ENCODE peak calls at places on chromosomes 2 and 18, in eight cellular contexts. M, F, I, H, O, P, V and E are unnamed samples.

GRCh38 chr2:43526994-43527393 is 68.8 kb downstream of the THADA start:
- DNase-seq in H (no peak), O (no peak), I (no peak), M (no peak), V (no peak), F (no peak), P (no peak), E (no peak)

GRCh38 chr2:135826561-135826960 is 10.4 kb downstream of the LCT start:
- DNase-seq in P (no peak), I (no peak), M (no peak), V (no peak), F (no peak), O (no peak), H (no peak), E (no peak)

GRCh38 chr18:10454800-10455550 is 540 bp downstream of the APCDD1 start:
- DNase-seq in H (no peak), M (peak), V (peak), P (peak), I (no peak), F (no peak), O (no peak), E (no peak)

GRCh38 chr2:2571301-2572198 is 240.5 kb upstream of the MYT1L start:
- DNase-seq in P (no peak), V (no peak), I (no peak), M (no peak), F (no peak), H (no peak), O (no peak), E (no peak)

GRCh38 chr2:70643715-70644114 is 90.1 kb upstream of the TGFA start:
- DNase-seq in O (no peak), P (peak), M (no peak), V (no peak), H (no peak), I (no peak), F (peak), E (no peak)

GRCh38 chr18:69490072-69490471 is 89.4 kb downstream of the DOK6 start:
- DNase-seq in V (no peak), H (no peak), P (no peak), F (no peak), O (no peak), M (no peak), I (no peak), E (no peak)

GRCh38 chr2:86622878-86623548 is 652 bp downstream of the RNF103 start:
- DNase-seq in V (peak), M (peak), H (peak), F (peak), I (peak), P (peak), O (peak), E (peak)

GRCh38 chr2:241237949-241238371 is 49.5 kb downstream of the ANO7 start:
- DNase-seq in V (no peak), P (no peak), M (no peak), O (no peak), F (no peak), H (no peak), I (no peak), E (no peak)

GRCh38 chr2:187993516-187993915 is 298.2 kb upstream of the GULP1 start:
- DNase-seq in M (no peak), P (no peak), I (no peak), F (no peak), O (no peak), V (no peak), H (no peak), E (no peak)

GRCh38 chr2:9336534-9337354 is 86.6 kb downstream of the ITGB1BP1 start:
- DNase-seq in V (no peak), F (no peak), I (peak), O (peak), M (peak), P (peak), H (no peak), E (no peak)

GRCh38 chr2:33529771-33530481 is 53.5 kb downstream of the RASGRP3 start:
- DNase-seq in I (no peak), F (no peak), M (no peak), O (peak), V (no peak), P (no peak), H (no peak), E (no peak)

GRCh38 chr2:108626993-108627392 is 92.3 kb upstream of the RANBP2 start:
- DNase-seq in P (no peak), H (no peak), V (no peak), O (no peak), F (no peak), M (no peak), I (no peak), E (no peak)

GRCh38 chr2:36951574-36951973 is 14.8 kb downstream of the STRN start:
- DNase-seq in P (no peak), M (no peak), H (no peak), O (peak), F (no peak), V (no peak), I (no peak), E (no peak)

GRCh38 chr2:196949116-196949515 is 22.6 kb upstream of the PGAP1 start:
- DNase-seq in P (no peak), I (no peak), F (no peak), O (no peak), V (no peak), H (no peak), M (no peak), E (no peak)

GRCh38 chr2:224520064-224520463 is 65.1 kb downstream of the CUL3 start:
- DNase-seq in H (no peak), V (no peak), M (no peak), O (peak), P (no peak), F (peak), I (no peak), E (peak)

GRCh38 chr2:224523626-224524577 is 61.3 kb downstream of the CUL3 start:
- DNase-seq in H (no peak), P (no peak), M (no peak), F (peak), O (no peak), I (no peak), V (no peak), E (no peak)

GRCh38 chr2:224518806-224519580 is 66.2 kb downstream of the CUL3 start:
- DNase-seq in I (no peak), M (no peak), P (no peak), V (no peak), F (no peak), O (peak), H (no peak), E (no peak)

GRCh38 chr2:224524657-224525056 is 60.5 kb downstream of the CUL3 start:
- DNase-seq in F (no peak), M (no peak), V (no peak), I (no peak), P (no peak), H (no peak), O (no peak), E (no peak)
- TF ChIP-seq CTCF in F (no peak), M (no peak), V (no peak), I (no peak), P (no peak), H (no peak), O (no peak), E (no peak)

GRCh38 chr2:150909613-150910012 is 352.1 kb downstream of the RBM43 start:
- DNase-seq in M (no peak), V (no peak), H (no peak), O (no peak), F (no peak), P (no peak), I (no peak), E (no peak)

GRCh38 chr2:150907466-150907865 is 354.2 kb downstream of the RBM43 start:
- DNase-seq in O (no peak), P (no peak), V (no peak), F (no peak), I (no peak), H (no peak), M (no peak), E (no peak)

GRCh38 chr2:150909090-150909489 is 352.6 kb downstream of the RBM43 start:
- DNase-seq in M (no peak), V (no peak), H (no peak), P (no peak), I (no peak), F (no peak), O (no peak), E (no peak)

GRCh38 chr2:150916434-150916833 is 345.2 kb downstream of the RBM43 start:
- DNase-seq in V (no peak), I (no peak), F (no peak), H (no peak), O (no peak), P (no peak), M (no peak), E (no peak)

DNA sequence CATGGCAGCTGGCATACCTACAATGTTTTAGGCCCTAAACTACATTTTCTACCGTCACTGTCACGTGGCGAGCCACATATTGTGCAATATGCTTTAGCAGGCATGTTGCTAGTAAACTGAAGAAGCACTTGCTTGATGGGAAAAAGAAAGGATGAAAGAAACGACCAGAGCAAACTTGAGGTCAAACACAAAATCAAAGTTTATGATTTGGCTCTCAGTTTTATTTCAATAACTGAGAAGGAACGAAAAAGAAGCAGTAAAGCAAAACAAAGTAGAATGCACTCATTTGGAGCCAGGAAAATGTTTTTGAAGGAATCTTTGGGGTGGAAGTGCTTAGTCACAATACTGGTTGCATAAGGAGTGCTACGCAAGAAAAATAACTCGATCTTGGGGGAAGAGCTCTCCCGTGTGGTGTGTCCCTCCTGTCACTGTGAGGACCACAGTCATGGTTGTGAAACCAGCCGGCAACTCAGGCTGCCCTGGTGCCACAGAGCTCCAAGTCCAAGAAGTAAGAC is 349.8 kb downstream of the RBM43 start:
- DNase-seq in O (peak), V (peak), I (peak), P (peak), F (no peak), H (peak), M (peak), E (no peak)
- TF ChIP-seq CTCF in O (peak), V (no peak), I (peak), P (no peak), F (no peak), H (peak), M (no peak), E (no peak)

DNA sequence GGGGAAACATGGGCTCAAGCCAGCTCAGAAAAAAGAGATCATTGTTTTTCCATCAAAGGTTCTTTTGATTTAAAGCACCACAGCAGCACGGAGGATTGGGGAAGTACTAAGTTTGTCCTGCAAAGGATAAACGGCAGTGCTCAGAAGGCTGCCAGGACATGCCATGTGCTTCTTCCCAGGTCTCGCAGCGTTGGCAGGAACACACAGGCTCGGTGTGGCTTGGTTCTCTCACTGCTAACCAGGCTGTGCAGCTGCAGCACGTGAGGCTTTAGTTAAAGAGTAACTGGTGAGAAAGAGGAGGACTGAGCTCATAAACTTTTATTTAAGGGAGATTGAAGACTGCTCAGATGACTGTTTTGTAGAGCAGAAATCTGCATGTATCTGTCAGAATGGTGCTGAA is 264.3 kb downstream of the TSN start:
- DNase-seq in M (no peak), I (no peak), V (no peak), P (peak), O (no peak), H (no peak), F (no peak), E (no peak)
- TF ChIP-seq CTCF in M (no peak), I (no peak), V (no peak), P (no peak), O (no peak), H (no peak), F (no peak), E (no peak)

DNA sequence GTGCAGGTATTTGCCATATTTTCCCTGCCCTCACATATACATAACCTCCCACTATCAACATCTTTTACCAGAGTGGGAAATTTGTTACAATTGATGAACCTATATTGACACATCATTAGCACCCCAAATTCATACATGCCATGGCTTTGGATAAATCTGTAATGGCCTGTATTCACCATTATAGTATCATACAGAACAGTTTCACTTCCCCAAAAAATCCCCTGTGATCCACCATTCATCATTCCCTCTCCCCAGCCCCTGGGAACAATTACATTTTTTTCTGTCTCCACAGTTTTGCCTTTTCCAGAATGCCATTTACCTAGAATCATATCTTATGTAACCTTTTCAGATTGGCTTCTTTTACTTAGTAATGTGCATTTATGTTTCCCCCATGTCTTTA is 494.5 kb downstream of the RNF144A start:
- DNase-seq in P (no peak), V (no peak), H (no peak), M (no peak), I (no peak), O (no peak), F (no peak), E (no peak)
- TF ChIP-seq CTCF in P (no peak), V (no peak), H (no peak), M (no peak), I (no peak), O (no peak), F (no peak), E (no peak)

DNA sequence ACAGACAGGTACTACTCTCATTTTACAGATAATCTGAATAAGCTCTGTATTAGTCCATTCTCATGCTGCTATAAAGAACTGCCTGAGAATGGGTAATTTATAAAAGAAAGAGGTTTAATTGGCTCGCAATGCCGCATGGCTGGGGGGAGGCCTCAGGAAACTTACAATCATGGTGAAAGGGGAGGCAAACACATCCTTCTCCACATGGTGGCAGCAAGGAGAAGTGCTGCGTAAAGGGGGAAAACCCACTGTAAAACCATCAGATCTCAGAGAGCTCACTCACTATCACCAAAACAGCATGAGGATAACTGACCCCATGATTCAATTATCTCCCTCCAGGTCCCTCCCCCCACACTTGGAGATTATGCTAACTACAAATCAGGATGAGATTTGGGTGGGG is 254.4 kb downstream of the KCNE4 start:
- DNase-seq in O (peak), P (no peak), F (peak), I (no peak), M (no peak), V (no peak), H (no peak), E (no peak)
- TF ChIP-seq CTCF in O (peak), P (no peak), F (peak), I (peak), M (no peak), V (no peak), H (no peak), E (peak)

DNA sequence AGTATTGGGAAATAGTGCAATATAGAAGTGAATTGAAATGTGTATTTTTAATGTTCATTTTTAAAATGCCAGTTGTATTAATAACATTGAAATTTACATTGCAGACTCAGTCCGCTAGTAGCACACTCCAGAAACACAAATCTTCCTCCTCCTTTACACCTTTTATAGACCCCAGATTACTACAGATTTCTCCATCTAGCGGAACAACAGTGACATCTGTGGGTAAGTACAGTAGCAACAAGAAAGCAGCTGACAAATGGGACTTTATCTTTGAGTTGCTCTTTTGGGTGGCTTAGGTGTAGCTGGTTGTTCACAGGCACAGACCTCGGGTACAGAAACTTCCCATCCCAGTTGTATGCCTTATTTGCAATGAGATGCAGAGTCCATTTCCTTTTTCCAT is 118.2 kb upstream of the IL1R2 start:
- DNase-seq in P (no peak), M (no peak), V (no peak), O (no peak), F (peak), I (no peak), H (no peak), E (no peak)
- TF ChIP-seq CTCF in P (no peak), M (no peak), V (no peak), O (no peak), F (no peak), I (no peak), H (no peak), E (peak)

DNA sequence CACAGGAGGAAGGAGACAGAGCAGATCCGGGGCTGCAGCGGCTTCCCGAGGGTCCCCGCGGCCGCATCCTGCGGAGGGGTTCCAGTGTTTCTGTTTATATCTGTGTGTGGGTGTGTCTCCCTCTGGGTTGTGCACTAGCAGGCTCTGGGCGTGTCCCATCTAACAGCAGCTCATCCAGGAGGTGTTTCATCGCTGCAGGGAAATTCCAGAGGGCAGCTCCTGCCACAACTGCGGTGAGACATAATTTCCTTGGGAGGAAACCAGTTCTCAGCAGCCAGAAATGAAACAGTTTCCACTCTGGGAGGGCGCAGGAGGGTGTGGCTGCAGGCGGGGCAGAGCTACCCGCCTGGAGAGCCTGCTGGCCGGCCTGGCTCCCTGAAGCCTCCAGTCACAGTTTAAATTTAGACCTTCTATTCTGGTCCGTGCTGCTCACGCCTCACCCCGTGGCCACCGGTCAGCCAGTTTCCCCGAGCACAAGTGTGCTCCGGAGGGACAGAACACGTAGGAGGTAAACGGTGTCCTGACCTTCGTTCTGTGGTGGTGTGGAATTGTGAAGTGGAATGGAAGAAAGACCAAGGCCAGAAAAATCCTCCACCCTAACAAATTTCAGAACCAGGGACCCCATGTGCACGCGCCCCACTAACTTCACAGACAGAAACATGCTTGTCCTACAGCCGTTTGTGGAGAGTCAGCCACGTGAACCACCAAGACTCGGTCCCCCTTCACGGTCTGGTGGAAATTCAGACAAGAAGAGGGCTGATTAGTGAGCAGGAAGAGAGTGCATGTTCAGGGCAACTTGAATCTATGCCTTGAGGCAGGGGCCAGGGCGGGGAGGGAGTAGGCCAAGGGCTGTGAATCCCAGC is 50.2 kb downstream of the TEX44 start:
- DNase-seq in M (peak), I (peak), P (peak), F (peak), V (peak), H (peak), O (peak), E (peak)
- TF ChIP-seq CTCF in M (no peak), I (no peak), P (no peak), F (no peak), V (no peak), H (peak), O (no peak), E (no peak)

GRCh38 chr18:65522907-65523306 is 227.9 kb upstream of the CDH7 start:
- DNase-seq in P (no peak), I (no peak), O (no peak), F (no peak), M (no peak), V (no peak), H (no peak), E (no peak)

GRCh38 chr18:65527879-65528633 is 222.8 kb upstream of the CDH7 start:
- DNase-seq in O (no peak), M (no peak), I (no peak), P (no peak), F (no peak), H (no peak), V (no peak), E (no peak)

GRCh38 chr18:65526099-65526498 is 224.7 kb upstream of the CDH7 start:
- DNase-seq in I (no peak), V (no peak), H (no peak), M (no peak), P (no peak), F (no peak), O (no peak), E (no peak)

GRCh38 chr18:65523461-65523860 is 227.4 kb upstream of the CDH7 start:
- DNase-seq in O (no peak), I (no peak), M (no peak), F (no peak), H (no peak), V (no peak), P (no peak), E (no peak)
- TF ChIP-seq CTCF in O (no peak), I (no peak), M (no peak), F (no peak), H (no peak), V (no peak), P (no peak), E (no peak)

DNA sequence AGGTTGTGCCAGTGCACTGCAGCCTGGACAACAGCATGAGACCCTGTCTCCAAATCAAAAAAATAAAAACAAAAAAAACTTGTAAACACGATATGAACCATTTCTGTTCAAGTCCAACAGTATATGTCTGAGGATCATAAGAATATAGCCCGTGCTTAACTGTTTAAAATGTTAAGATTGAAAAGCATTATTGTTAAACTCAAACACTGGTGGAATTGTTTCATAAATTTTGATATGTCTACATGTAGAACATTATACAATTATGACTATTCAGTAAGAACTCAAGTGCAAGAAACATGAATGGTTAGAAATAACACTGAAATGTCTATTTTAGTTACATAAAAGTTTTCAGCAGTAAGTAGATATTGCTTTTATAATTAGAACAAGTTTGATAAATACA is 29.7 kb downstream of the PPIG start:
- DNase-seq in P (no peak), V (no peak), O (no peak), I (no peak), M (no peak), H (no peak), F (no peak), E (no peak)
- TF ChIP-seq CTCF in P (no peak), V (no peak), O (no peak), I (no peak), M (no peak), H (no peak), F (no peak), E (no peak)